ENCODE peak calls at places on chromosomes 11 and 22, in six cellular contexts. K, P, U, X, R and O are unnamed samples.
A peak's percentile ranks its signal among the peaks of the same experiment; 100 is the strongest.

GRCh38 chr22:19782533-19782932 is 22.0 kb downstream of the TBX1 start:
- DNase-seq in R (no peak), K (no peak), P (no peak), X (no peak), U (no peak), O (no peak)

GRCh38 chr11:64638829-64639228 is 47.8 kb downstream of the SLC22A12 start:
- DNase-seq in U (no peak), K (no peak), R (no peak), P (no peak), X (no peak), O (no peak)

GRCh38 chr22:49760630-49761571 is 66.8 kb downstream of the BRD1 start:
- DNase-seq in K (no peak), U (no peak), X (no peak), P (no peak), R (no peak), O (no peak)

GRCh38 chr22:20025401-20026203 is 4.7 kb downstream of the TANGO2 start:
- DNase-seq in P (no peak), K (no peak), R (no peak), X (no peak), U (no peak), O (no peak)

GRCh38 chr11:44505591-44506054 is 59.8 kb upstream of the CD82 start:
- DNase-seq in U (no peak), X (no peak), K (no peak), P (peak; percentile 64), R (no peak), O (no peak)

GRCh38 chr11:111823131-111823530 is 48.2 kb downstream of the ALG9 start:
- DNase-seq in R (no peak), U (no peak), X (no peak), P (no peak), K (no peak), O (no peak)

GRCh38 chr11:6201486-6201885 is 2.5 kb downstream of the OR52W1 start:
- DNase-seq in U (no peak), X (no peak), R (no peak), P (peak; percentile 15), K (no peak), O (no peak)

GRCh38 chr11:132941024-132941646 is 591.2 kb downstream of the OPCML start:
- DNase-seq in P (peak; percentile 50), U (no peak), X (peak; percentile 2), R (no peak), K (no peak), O (no peak)

GRCh38 chr11:96486890-96487633 is 97.2 kb downstream of the JRKL start:
- DNase-seq in X (no peak), U (no peak), R (no peak), K (peak; percentile 49), P (peak; percentile 29), O (no peak)

GRCh38 chr11:77386178-77386577 is 84.7 kb upstream of the GDPD4 start:
- DNase-seq in R (no peak), P (no peak), K (no peak), U (no peak), X (no peak), O (no peak)

GRCh38 chr11:116272181-116272789 is 500.5 kb downstream of the BUD13 start:
- DNase-seq in X (no peak), U (no peak), R (no peak), K (no peak), P (no peak), O (no peak)

GRCh38 chr22:24728790-24729637 is 45.5 kb downstream of the PIWIL3 start:
- DNase-seq in U (no peak), R (no peak), P (peak; percentile 94), X (no peak), K (no peak), O (no peak)

GRCh38 chr11:16933756-16934603 is 80.2 kb downstream of the PLEKHA7 start:
- DNase-seq in X (no peak), P (peak; percentile 27), U (no peak), R (no peak), K (no peak), O (no peak)

GRCh38 chr22:17303840-17304779 is 65.2 kb upstream of the CECR2 start:
- DNase-seq in P (no peak), U (no peak), X (no peak), K (no peak), R (no peak), O (no peak)

GRCh38 chr22:19568337-19569311 is 44.4 kb upstream of the CLDN5 start:
- DNase-seq in K (peak; percentile 40), P (peak; percentile 95), X (peak; percentile 49), R (no peak), U (no peak), O (no peak)

GRCh38 chr11:89583580-89583979 is 92.4 kb upstream of the NOX4 start:
- DNase-seq in U (no peak), P (no peak), X (no peak), R (no peak), K (no peak), O (no peak)

GRCh38 chr11:134521452-134522289 is 109.6 kb upstream of the B3GAT1 start:
- DNase-seq in U (peak; percentile 57), P (no peak), X (no peak), K (no peak), R (no peak), O (no peak)

GRCh38 chr11:61023086-61024035 is 51.9 kb downstream of the CD6 start:
- DNase-seq in P (no peak), U (no peak), K (no peak), R (no peak), X (no peak), O (no peak)

GRCh38 chr11:116276051-116277044 is 496.4 kb downstream of the BUD13 start:
- DNase-seq in X (no peak), P (peak; percentile 39), U (peak; percentile 89), K (peak; percentile 82), R (peak; percentile 69), O (no peak)

GRCh38 chr22:44825310-44826150 is 73.2 kb downstream of the ARHGAP8 start:
- DNase-seq in U (no peak), R (no peak), P (no peak), X (no peak), K (no peak), O (no peak)

GRCh38 chr22:18023509-18024275 is 669 bp downstream of the MICAL3 start:
- DNase-seq in K (peak; percentile 83), P (peak; percentile 65), X (peak; percentile 62), U (peak; percentile 76), R (peak; percentile 62), O (peak; percentile 61)

GRCh38 chr11:41868606-41869005 is 409.2 kb upstream of the LRRC4C start:
- DNase-seq in R (no peak), K (no peak), X (no peak), P (no peak), U (no peak), O (no peak)

GRCh38 chr11:75592699-75593098 is 30.6 kb downstream of the SERPINH1 start:
- DNase-seq in U (no peak), X (no peak), R (no peak), P (no peak), K (no peak), O (no peak)
- TF ChIP-seq CTCF in U (no peak), X (no peak), R (no peak), P (no peak), K (no peak), O (no peak)

DNA sequence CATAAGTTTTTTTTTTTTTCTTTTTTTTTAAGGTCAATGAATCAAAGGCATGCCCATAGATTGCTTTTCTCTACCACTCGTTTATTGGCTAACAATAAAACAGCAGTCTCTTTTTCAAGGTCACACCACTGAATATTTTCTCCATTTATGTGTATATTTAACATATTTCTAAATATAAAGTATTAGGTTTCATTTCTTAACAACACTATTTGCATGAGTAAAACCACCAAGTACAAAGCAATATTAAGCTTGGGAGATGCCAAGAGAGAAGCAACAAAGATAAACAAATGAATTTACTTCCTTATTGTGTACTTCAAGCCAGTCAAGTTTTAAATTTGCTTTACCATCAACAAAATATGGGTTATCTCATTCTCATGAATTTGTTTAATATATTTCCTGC is 708.9 kb upstream of the CCDC179 start:
- DNase-seq in U (no peak), R (no peak), X (no peak), P (no peak), K (no peak), O (no peak)
- TF ChIP-seq CTCF in U (no peak), R (no peak), X (no peak), P (no peak), K (no peak), O (no peak)

DNA sequence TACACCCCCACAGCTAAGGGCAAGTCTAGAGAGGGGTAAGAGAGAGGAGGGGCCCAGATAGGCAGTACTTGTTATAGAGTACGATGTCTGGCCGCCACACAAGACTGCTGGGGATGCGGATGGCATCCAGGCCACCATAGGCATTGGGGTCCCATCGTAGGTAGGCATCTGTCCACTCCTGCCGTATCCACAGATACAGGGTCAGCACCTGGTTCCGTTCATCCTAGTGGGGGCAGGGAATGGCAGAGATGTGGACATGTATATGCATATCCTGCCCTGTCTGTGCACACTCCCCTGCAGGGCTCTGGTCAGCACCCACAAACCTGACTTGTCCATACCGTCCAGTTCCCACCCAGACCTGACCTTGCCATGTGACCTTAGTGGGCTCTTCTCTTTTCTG is 2.1 kb downstream of the CHRNA10 start:
- DNase-seq in R (no peak), K (no peak), P (no peak), U (no peak), X (no peak), O (no peak)
- TF ChIP-seq CTCF in R (no peak), K (no peak), P (no peak), U (no peak), X (no peak), O (no peak)

GRCh38 chr22:41285820-41286638 is at the start of gene RANGAP1:
- DNase-seq in R (peak; percentile 93), K (peak; percentile 96), U (peak; percentile 98), P (peak; percentile 99), X (peak; percentile 95), O (peak; percentile 96)
- TF ChIP-seq CTCF in R (peak; percentile 14), K (no peak), U (no peak), P (peak; percentile 33), X (peak; percentile 10), O (peak; percentile 21)

GRCh38 chr11:86360775-86361395 is 13.8 kb upstream of the CCDC81 start:
- DNase-seq in R (no peak), X (peak; percentile 30), U (no peak), K (peak; percentile 61), P (peak; percentile 75), O (no peak)
- TF ChIP-seq CTCF in R (no peak), X (peak; percentile 48), U (no peak), K (peak; percentile 76), P (peak; percentile 61), O (peak; percentile 45)

GRCh38 chr11:74086242-74086884 is 77.5 kb upstream of the UCP3 start:
- DNase-seq in P (peak; percentile 63), X (no peak), K (no peak), R (no peak), U (no peak), O (no peak)

GRCh38 chr11:74084796-74085541 is 76.1 kb upstream of the UCP3 start:
- DNase-seq in U (no peak), R (no peak), X (no peak), K (no peak), P (peak; percentile 59), O (no peak)

GRCh38 chr11:74085542-74085892 is 76.6 kb upstream of the UCP3 start:
- DNase-seq in R (no peak), X (no peak), P (peak; percentile 70), K (no peak), U (no peak), O (peak; percentile 16)

GRCh38 chr11:74081428-74081827 is 72.5 kb upstream of the UCP3 start:
- DNase-seq in P (no peak), X (no peak), K (no peak), R (no peak), U (no peak), O (no peak)
- TF ChIP-seq CTCF in P (no peak), X (no peak), K (no peak), R (no peak), U (no peak), O (no peak)